ENCODE peak calls at places on chromosomes 1 and 21, in eight cellular contexts. J, N, Y, S, B, T, A and Z are unnamed samples.

GRCh38 chr1:147202576-147202975 is 22.6 kb downstream of the FMO5 start:
- DNase-seq in J (peak; percentile 21), N (no peak), Y (no peak), S (no peak), B (no peak), T (no peak), A (peak; percentile 71), Z (no peak)

GRCh38 chr21:39575778-39576177 is 37.0 kb upstream of the B3GALT5 start:
- DNase-seq in J (no peak), N (no peak), Y (no peak), S (no peak), B (no peak), T (no peak), A (peak; percentile 54), Z (no peak)

GRCh38 chr1:206006946-206007345 is 3.8 kb upstream of the RAB7B start:
- DNase-seq in J (no peak), N (no peak), Y (no peak), S (no peak), B (no peak), T (no peak), A (no peak), Z (no peak)

GRCh38 chr1:107748529-107748928 is 216.5 kb downstream of the VAV3 start:
- DNase-seq in J (peak; percentile 1), N (no peak), Y (no peak), S (no peak), B (no peak), T (no peak), A (peak; percentile 41), Z (no peak)

GRCh38 chr1:246447501-246447900 is 59.6 kb downstream of the SMYD3 start:
- DNase-seq in J (peak; percentile 28), N (no peak), Y (no peak), S (no peak), B (no peak), T (no peak), A (no peak), Z (no peak)

GRCh38 chr1:204408074-204408507 is 3.5 kb downstream of the PPP1R15B start:
- DNase-seq in J (peak; percentile 74), N (no peak), Y (no peak), S (no peak), B (no peak), T (no peak), A (peak; percentile 47), Z (no peak)

GRCh38 chr1:85407978-85408377 is 57.0 kb downstream of the DDAH1 start:
- DNase-seq in J (no peak), N (no peak), Y (no peak), S (no peak), B (no peak), T (no peak), A (no peak), Z (no peak)

GRCh38 chr1:203545032-203545816 is 51.3 kb downstream of the OPTC start:
- DNase-seq in J (no peak), N (no peak), Y (no peak), S (no peak), B (no peak), T (no peak), A (no peak), Z (no peak)

GRCh38 chr21:15247613-15248012 is 182.8 kb upstream of the NRIP1 start:
- DNase-seq in J (peak; percentile 8), N (no peak), Y (no peak), S (no peak), B (no peak), T (no peak), A (no peak), Z (no peak)

GRCh38 chr1:26530898-26531598 is 1.5 kb downstream of the RPS6KA1 start:
- DNase-seq in J (peak; percentile 48), N (no peak), Y (no peak), S (peak; percentile 61), B (peak; percentile 90), T (no peak), A (peak; percentile 87), Z (no peak)

GRCh38 chr1:154599658-154600057 is 8.3 kb downstream of the ADAR start:
- DNase-seq in J (peak; percentile 60), N (no peak), Y (no peak), S (no peak), B (no peak), T (no peak), A (no peak), Z (no peak)

GRCh38 chr1:97190326-97190725 is 468.7 kb downstream of the PTBP2 start:
- DNase-seq in J (peak; percentile 76), N (no peak), Y (no peak), S (no peak), B (no peak), T (no peak), A (peak; percentile 43), Z (no peak)

GRCh38 chr1:71986181-71986580 is 296.2 kb downstream of the NEGR1 start:
- DNase-seq in J (peak; percentile 2), N (no peak), Y (no peak), S (no peak), B (no peak), T (no peak), A (no peak), Z (no peak)

GRCh38 chr1:11059990-11060948 is at the start of gene SRM:
- DNase-seq in J (peak; percentile 87), N (peak; percentile 70), Y (peak; percentile 70), S (peak; percentile 67), B (peak; percentile 92), T (peak; percentile 99), A (peak; percentile 86), Z (peak; percentile 98)

GRCh38 chr21:43764576-43765495 is 11.3 kb downstream of the CSTB start:
- DNase-seq in J (no peak), N (no peak), Y (no peak), S (no peak), B (no peak), T (no peak), A (peak; percentile 38), Z (no peak)

GRCh38 chr1:243672675-243673074 is 177.4 kb downstream of the AKT3 start:
- DNase-seq in J (no peak), N (no peak), Y (no peak), S (no peak), B (no peak), T (no peak), A (no peak), Z (no peak)

GRCh38 chr1:93448983-93449805 is 1.3 kb downstream of the FNBP1L start:
- DNase-seq in J (peak; percentile 65), N (no peak), Y (no peak), S (no peak), B (peak; percentile 12), T (no peak), A (peak; percentile 34), Z (no peak)

GRCh38 chr1:10714337-10715114 is 81.9 kb downstream of the CASZ1 start:
- DNase-seq in J (no peak), N (no peak), Y (no peak), S (no peak), B (no peak), T (no peak), A (no peak), Z (no peak)

GRCh38 chr1:171310661-171311087 is 3.3 kb upstream of the FMO4 start:
- DNase-seq in J (no peak), N (no peak), Y (no peak), S (no peak), B (no peak), T (no peak), A (no peak), Z (no peak)

GRCh38 chr1:82795503-82796149 is 994.9 kb downstream of the ADGRL2 start:
- DNase-seq in J (no peak), N (no peak), Y (no peak), S (no peak), B (no peak), T (no peak), A (peak; percentile 60), Z (no peak)

GRCh38 chr1:193705473-193706074 is 519.2 kb upstream of the B3GALT2 start:
- DNase-seq in J (no peak), N (no peak), Y (no peak), S (no peak), B (no peak), T (no peak), A (no peak), Z (no peak)

GRCh38 chr1:109158433-109158832 is 44.5 kb downstream of the ELAPOR1 start:
- DNase-seq in J (no peak), N (no peak), Y (no peak), S (no peak), B (no peak), T (no peak), A (no peak), Z (no peak)

GRCh38 chr1:15983275-15983674 is 7.4 kb upstream of the ZBTB17 start:
- DNase-seq in J (no peak), N (no peak), Y (no peak), S (no peak), B (no peak), T (no peak), A (no peak), Z (no peak)

GRCh38 chr1:229268505-229268904 is 2.4 kb upstream of the RAB4A start:
- DNase-seq in J (no peak), N (no peak), Y (no peak), S (no peak), B (no peak), T (no peak), A (no peak), Z (no peak)

GRCh38 chr1:18412882-18413353 is 67.8 kb upstream of the KLHDC7A start:
- DNase-seq in J (no peak), N (no peak), Y (no peak), S (no peak), B (no peak), T (no peak), A (no peak), Z (no peak)

GRCh38 chr1:87318806-87319205 is 9.9 kb upstream of the LMO4 start:
- DNase-seq in J (no peak), N (no peak), Y (no peak), S (peak; percentile 2), B (no peak), T (no peak), A (no peak), Z (no peak)

GRCh38 chr1:240046000-240046399 is 45.7 kb upstream of the FMN2 start:
- DNase-seq in J (no peak), N (no peak), Y (no peak), S (no peak), B (no peak), T (no peak), A (no peak), Z (no peak)

GRCh38 chr21:39518055-39518844 is 66.5 kb downstream of the SH3BGR start:
- DNase-seq in J (peak; percentile 32), N (peak; percentile 5), Y (no peak), S (no peak), B (peak; percentile 76), T (peak; percentile 55), A (peak; percentile 52), Z (peak; percentile 52)

GRCh38 chr21:37445228-37445627 is 78.7 kb downstream of the DYRK1A start:
- DNase-seq in J (peak; percentile 62), N (peak; percentile 22), Y (no peak), S (no peak), B (no peak), T (no peak), A (no peak), Z (no peak)

GRCh38 chr21:45331521-45332257 is 44.0 kb upstream of the POFUT2 start:
- DNase-seq in J (no peak), N (no peak), Y (no peak), S (no peak), B (no peak), T (no peak), A (no peak), Z (no peak)

GRCh38 chr1:51878616-51879336 is at the start of gene NRDC:
- DNase-seq in J (peak; percentile 100), N (peak; percentile 100), Y (peak; percentile 97), S (peak; percentile 100), B (peak; percentile 99), T (peak; percentile 77), A (peak; percentile 99), Z (peak; percentile 89)

GRCh38 chr1:15345711-15346355 is 63.9 kb upstream of the EFHD2 start:
- DNase-seq in J (no peak), N (no peak), Y (no peak), S (no peak), B (no peak), T (peak; percentile 31), A (no peak), Z (peak; percentile 49)